ENCODE peak calls at places on chromosomes 7 and 10, in eight cellular contexts. R is Panc1, J is H1, C is prostate gland, B is transverse colon, Y is SK-N-SH, U is breast epithelium, M is sigmoid colon. I is an unnamed sample.
A peak's percentile ranks its signal among the peaks of the same experiment; 100 is the strongest.

GRCh38 chr10:104321226-104321625 is 17.0 kb downstream of the ITPRIP start:
- DNase-seq in R (no peak), J (no peak), C (no peak), B (no peak), Y (no peak), U (no peak), M (peak; percentile 67), I (no peak)

GRCh38 chr7:106841896-106842390 is 23.1 kb upstream of the PIK3CG start:
- DNase-seq in R (no peak), J (no peak), C (no peak), B (no peak), Y (peak; percentile 47), U (no peak), M (no peak), I (no peak)

GRCh38 chr7:51757960-51758359 is 441.4 kb upstream of the COBL start:
- DNase-seq in R (no peak), J (no peak), C (no peak), B (no peak), Y (no peak), U (no peak), M (no peak), I (no peak)

GRCh38 chr10:49397036-49397999 is 1.4 kb upstream of the DRGX start:
- DNase-seq in R (no peak), J (peak; percentile 77), C (no peak), B (no peak), Y (peak; percentile 82), U (no peak), M (no peak), I (no peak)

GRCh38 chr10:61608255-61609040 is 54.3 kb upstream of the CABCOCO1 start:
- DNase-seq in R (no peak), J (no peak), C (no peak), B (no peak), Y (no peak), U (no peak), M (no peak), I (no peak)

GRCh38 chr10:4945706-4946348 is 17.4 kb upstream of the AKR1C1 start:
- DNase-seq in R (no peak), J (no peak), C (no peak), B (no peak), Y (no peak), U (no peak), M (no peak), I (no peak)

GRCh38 chr10:26269754-26270153 is 53.2 kb downstream of the GAD2 start:
- DNase-seq in R (peak; percentile 13), J (no peak), C (no peak), B (no peak), Y (peak; percentile 33), U (no peak), M (no peak), I (no peak)

GRCh38 chr7:95843286-95843685 is 70.9 kb downstream of the DYNC1I1 start:
- DNase-seq in R (no peak), J (no peak), C (no peak), B (no peak), Y (peak; percentile 23), U (no peak), M (no peak), I (no peak)

GRCh38 chr10:23886355-23886754 is 322.6 kb upstream of the KIAA1217 start:
- DNase-seq in R (no peak), J (no peak), C (no peak), B (no peak), Y (no peak), U (no peak), M (no peak), I (no peak)

GRCh38 chr10:52215745-52216361 is 98.2 kb upstream of the DKK1 start:
- DNase-seq in R (peak; percentile 65), J (no peak), C (peak; percentile 37), B (peak; percentile 48), Y (peak; percentile 32), U (no peak), M (no peak), I (peak; percentile 43)

GRCh38 chr7:27117687-27118491 is 12.7 kb downstream of the HOXA4 start:
- DNase-seq in R (no peak), J (peak; percentile 50), C (no peak), B (no peak), Y (no peak), U (peak; percentile 14), M (peak; percentile 64), I (no peak)

GRCh38 chr10:127976286-127976685 is 69.4 kb downstream of the PTPRE start:
- DNase-seq in R (no peak), J (no peak), C (no peak), B (no peak), Y (no peak), U (no peak), M (no peak), I (no peak)

GRCh38 chr10:34812771-34813170 is 2.3 kb downstream of the PARD3 start:
- DNase-seq in R (no peak), J (no peak), C (no peak), B (no peak), Y (no peak), U (no peak), M (no peak), I (no peak)

GRCh38 chr7:128869138-128869943 is 6.7 kb downstream of the ATP6V1F start:
- DNase-seq in R (no peak), J (peak; percentile 81), C (peak; percentile 43), B (peak; percentile 74), Y (peak; percentile 87), U (no peak), M (peak; percentile 84), I (peak; percentile 69)

GRCh38 chr7:142328551-142328950 is 70.7 kb upstream of the PRSS58 start:
- DNase-seq in R (no peak), J (no peak), C (no peak), B (no peak), Y (no peak), U (no peak), M (no peak), I (no peak)

GRCh38 chr7:142323706-142324105 is 65.8 kb upstream of the PRSS58 start:
- DNase-seq in R (no peak), J (peak; percentile 90), C (no peak), B (peak; percentile 34), Y (peak; percentile 49), U (no peak), M (no peak), I (no peak)

GRCh38 chr7:142329062-142329788 is 71.4 kb upstream of the PRSS58 start:
- DNase-seq in R (no peak), J (no peak), C (no peak), B (no peak), Y (no peak), U (no peak), M (no peak), I (no peak)

GRCh38 chr7:142328006-142328405 is 70.1 kb upstream of the PRSS58 start:
- DNase-seq in R (no peak), J (no peak), C (no peak), B (no peak), Y (no peak), U (no peak), M (no peak), I (no peak)

GRCh38 chr7:142327555-142327954 is 69.7 kb upstream of the PRSS58 start:
- DNase-seq in R (no peak), J (no peak), C (no peak), B (no peak), Y (no peak), U (no peak), M (no peak), I (no peak)
- TF ChIP-seq POLR2AphosphoS5 in R (no peak), J (no peak), C (no peak), B (no peak), Y (no peak), U (no peak), M (no peak), I (no peak)

GRCh38 chr10:124012066-124012465 is 81.3 kb downstream of the CHST15 start:
- DNase-seq in R (no peak), J (no peak), C (no peak), B (no peak), Y (no peak), U (no peak), M (no peak), I (no peak)
- H3K4me1 ChIP-seq in R (no peaks in the 10 kb centered on the region), J (no peaks in the 10 kb centered on the region), C (no peaks in the 10 kb centered on the region), B (no peaks in the 10 kb centered on the region), Y (no peaks in the 10 kb centered on the region), U (no peaks in the 10 kb centered on the region), M (peaks cover 33% of the 10 kb centered on the region), I (no peaks in the 10 kb centered on the region)

DNA sequence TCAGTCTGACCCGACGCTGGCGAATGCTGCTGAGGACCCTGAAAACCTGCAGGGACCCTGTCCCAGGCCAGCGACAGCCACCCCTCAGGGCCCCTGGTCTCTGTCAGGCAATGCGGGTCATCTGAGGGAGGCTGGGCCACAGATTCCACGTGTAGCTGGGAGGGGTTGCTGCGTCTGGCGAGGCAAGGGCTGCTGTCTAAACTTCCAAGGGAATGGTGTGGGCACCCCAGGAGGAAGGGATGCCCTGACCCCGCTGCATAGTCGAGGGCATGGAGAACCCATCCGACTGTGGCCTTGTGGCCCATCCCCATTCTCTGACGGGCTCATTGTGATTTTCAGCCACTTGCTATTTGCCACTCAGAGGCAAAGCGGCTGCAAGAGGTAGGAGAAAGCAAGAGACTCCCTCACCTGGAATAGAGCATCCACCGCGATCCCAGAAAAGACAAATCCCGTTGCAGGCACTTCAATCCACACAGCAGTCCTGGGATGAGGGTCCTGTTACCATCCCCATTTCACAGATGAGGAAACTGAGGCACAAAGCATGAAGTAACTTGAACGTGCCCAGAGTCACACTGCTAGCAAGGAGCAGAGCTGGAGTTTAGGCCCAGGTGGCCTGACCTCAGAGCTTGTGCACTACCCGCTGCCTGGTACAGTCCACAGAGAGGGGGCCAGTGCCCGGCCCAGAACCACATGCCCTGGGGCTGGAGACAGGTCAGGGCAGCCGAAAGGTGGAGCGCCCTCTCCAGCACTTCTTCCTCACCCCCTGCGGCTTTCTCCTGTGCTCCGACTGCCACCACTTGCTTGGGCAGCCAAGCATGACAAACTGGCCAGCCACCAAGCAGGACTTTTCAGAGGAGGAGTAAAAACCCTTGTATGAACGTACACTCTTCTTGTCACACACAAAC is 163.8 kb upstream of the KLF14 start:
- DNase-seq in R (no peak), J (no peak), C (no peak), B (no peak), Y (peak; percentile 34), U (no peak), M (no peak), I (no peak)
- TF ChIP-seq POLR2AphosphoS5 in R (peak; percentile 74), J (no peak), C (no peak), B (no peak), Y (no peak), U (no peak), M (no peak), I (no peak)

GRCh38 chr7:875476-876076 is 778 bp upstream of the GET4 start:
- DNase-seq in R (no peak), J (no peak), C (no peak), B (peak; percentile 30), Y (no peak), U (no peak), M (no peak), I (no peak)
- H3K4me1 ChIP-seq in R (peaks cover 32% of the 10 kb centered on the region), J (no peaks in the 10 kb centered on the region), C (no peaks in the 10 kb centered on the region), B (peaks cover 25% of the 10 kb centered on the region), Y (peaks cover 29% of the 10 kb centered on the region), U (peaks cover 4% of the 10 kb centered on the region), M (peaks cover 73% of the 10 kb centered on the region), I (peaks cover 49% of the 10 kb centered on the region)

DNA sequence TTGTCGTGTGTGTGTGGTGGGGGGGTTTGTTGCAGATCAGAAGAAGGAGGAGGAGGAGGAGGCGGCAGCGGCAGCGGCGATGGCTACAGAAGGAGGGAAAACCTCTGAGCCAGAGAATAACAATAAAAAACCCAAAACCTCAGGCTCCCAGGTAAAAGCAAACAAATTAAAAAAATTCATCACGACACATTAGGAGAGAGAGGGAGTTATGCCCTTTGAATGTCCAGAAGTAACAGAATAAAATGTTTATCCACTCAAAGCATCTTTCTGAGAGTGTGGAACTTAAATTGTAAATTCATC is 709 bp downstream of the SP4 start:
- DNase-seq in R (no peak), J (no peak), C (no peak), B (no peak), Y (no peak), U (no peak), M (no peak), I (no peak)
- TF ChIP-seq POLR2AphosphoS5 in R (no peak), J (no peak), C (no peak), B (no peak), Y (no peak), U (no peak), M (no peak), I (no peak)

GRCh38 chr10:110824660-110825059 is 47.1 kb upstream of the PDCD4 start:
- DNase-seq in R (no peak), J (no peak), C (no peak), B (no peak), Y (no peak), U (no peak), M (no peak), I (no peak)
- H3K4me1 ChIP-seq in R (no peaks in the 10 kb centered on the region), J (peaks cover 13% of the 10 kb centered on the region), C (peaks cover 35% of the 10 kb centered on the region), B (peaks cover 61% of the 10 kb centered on the region), Y (peaks cover 40% of the 10 kb centered on the region), U (peaks cover 44% of the 10 kb centered on the region), M (peaks cover 98% of the 10 kb centered on the region), I (peaks cover 53% of the 10 kb centered on the region)

I was measured in stomach.